ENCODE peak calls at places on chromosomes 3 and 15, in nine cellular contexts. Y, C, Q, H, R, J, V, X and L are unnamed samples.

GRCh38 chr3:133514418-133514817 is 59.1 kb upstream of the CDV3 start:
- DNase-seq in H (no peak), Y (no peak), X (no peak), R (no peak), J (no peak), V (no peak), C (no peak), Q (no peak), L (no peak)

GRCh38 chr3:126873416-126873815 is 109.5 kb upstream of the PLXNA1 start:
- DNase-seq in X (no peak), J (no peak), V (no peak), H (no peak), C (no peak), R (no peak), Q (no peak), Y (no peak), L (no peak)

GRCh38 chr15:80957976-80958375 is 31.6 kb downstream of the MESD start:
- DNase-seq in J (no peak), V (no peak), H (no peak), Q (no peak), X (no peak), Y (no peak), C (no peak), R (no peak), L (no peak)

GRCh38 chr3:173690542-173690941 is 293.0 kb downstream of the NLGN1 start:
- DNase-seq in C (no peak), R (no peak), H (no peak), Q (no peak), X (peak), V (no peak), Y (peak), J (no peak), L (peak)

GRCh38 chr3:901953-902778 is 190.7 kb upstream of the CNTN6 start:
- DNase-seq in Q (no peak), Y (no peak), J (peak), X (peak), C (no peak), V (no peak), R (peak), H (no peak), L (no peak)

GRCh38 chr3:12195231-12195630 is 36.5 kb upstream of the TIMP4 start:
- DNase-seq in V (no peak), H (no peak), C (no peak), Y (no peak), J (no peak), X (peak), Q (no peak), R (no peak), L (no peak)

GRCh38 chr3:16059081-16059537 is 115.4 kb upstream of the GALNT15 start:
- DNase-seq in Y (no peak), R (no peak), C (no peak), H (no peak), Q (no peak), X (peak), J (no peak), V (no peak), L (no peak)

GRCh38 chr3:127655641-127656040 is 17.1 kb upstream of the ABTB1 start:
- DNase-seq in Q (no peak), H (no peak), J (no peak), Y (no peak), C (peak), X (peak), R (no peak), V (no peak), L (peak)

GRCh38 chr15:68258684-68259083 is 18.9 kb upstream of the FEM1B start:
- DNase-seq in J (peak), Y (no peak), Q (no peak), H (peak), X (peak), V (no peak), C (no peak), R (no peak), L (no peak)

GRCh38 chr3:166195808-166196207 is 358.6 kb upstream of the BCHE start:
- DNase-seq in J (no peak), X (no peak), Y (no peak), R (no peak), V (no peak), C (no peak), Q (no peak), H (no peak), L (no peak)

GRCh38 chr3:14620512-14620911 is 31.1 kb upstream of the CCDC174 start:
- DNase-seq in V (no peak), Q (no peak), X (no peak), H (no peak), Y (no peak), C (no peak), R (no peak), J (no peak), L (no peak)

GRCh38 chr15:40902605-40903561 is 8.6 kb downstream of the VPS18 start:
- DNase-seq in H (no peak), Q (no peak), J (peak), Y (no peak), X (peak), R (no peak), V (no peak), C (no peak), L (no peak)

GRCh38 chr3:42547401-42547945 is 34.3 kb downstream of the SEC22C start:
- DNase-seq in J (peak), R (peak), H (peak), V (peak), C (peak), Q (peak), X (peak), Y (peak), L (peak)

GRCh38 chr3:42545284-42545900 is 36.4 kb downstream of the SEC22C start:
- DNase-seq in X (no peak), J (no peak), Q (no peak), Y (no peak), C (no peak), V (no peak), R (no peak), H (no peak), L (no peak)

GRCh38 chr3:42546691-42547213 is 35.0 kb downstream of the SEC22C start:
- DNase-seq in H (no peak), C (no peak), J (no peak), Q (no peak), Y (no peak), V (no peak), R (no peak), X (no peak), L (no peak)

GRCh38 chr3:42541079-42541478 is 38.6 kb downstream of the VIPR1 start:
- DNase-seq in V (no peak), H (no peak), C (no peak), Q (no peak), Y (no peak), X (no peak), J (no peak), R (no peak), L (no peak)

GRCh38 chr3:42544492-42545283 is 37.1 kb downstream of the SEC22C start:
- DNase-seq in H (no peak), J (no peak), R (no peak), V (no peak), Q (no peak), C (peak), X (peak), Y (peak), L (no peak)
- TF ChIP-seq CTCF in H (no peak), J (no peak), R (no peak), V (no peak), Q (no peak), C (no peak), X (peak), Y (no peak), L (peak)

DNA sequence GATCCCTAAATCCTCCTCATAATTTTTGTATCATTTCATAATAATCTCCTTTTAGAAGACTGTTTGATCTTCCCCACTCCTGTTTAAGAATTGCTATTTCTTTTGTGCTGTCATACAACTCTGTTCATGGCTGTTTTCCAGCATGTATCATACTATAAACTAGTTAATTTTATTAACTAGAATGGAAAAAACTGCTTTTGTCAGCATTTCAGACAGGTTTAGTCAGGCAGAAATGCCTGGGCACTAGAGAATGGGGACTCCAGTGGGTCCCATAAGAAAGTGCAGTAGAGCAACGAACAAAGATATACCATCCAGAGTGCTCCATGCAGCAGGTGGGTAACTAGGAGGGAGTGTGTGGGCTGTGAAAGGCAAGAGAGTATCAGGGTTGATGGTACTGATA is 523.9 kb downstream of the PLOD2 start:
- DNase-seq in Q (no peak), J (no peak), X (no peak), H (no peak), C (no peak), V (no peak), R (no peak), Y (no peak), L (no peak)
- TF ChIP-seq CTCF in Q (no peak), J (no peak), X (no peak), H (no peak), C (no peak), V (no peak), R (no peak), Y (no peak), L (no peak)

GRCh38 chr3:56260262-56260661 is 208.0 kb downstream of the ERC2 start:
- DNase-seq in R (no peak), Y (no peak), J (no peak), V (no peak), H (no peak), X (no peak), Q (no peak), C (no peak), L (no peak)
- TF ChIP-seq CTCF in R (no peak), Y (no peak), J (no peak), V (no peak), H (no peak), X (no peak), Q (no peak), C (no peak), L (no peak)

GRCh38 chr15:89492934-89493631 is 3.3 kb downstream of the RHCG start:
- DNase-seq in X (no peak), Y (no peak), R (no peak), J (no peak), H (no peak), C (no peak), Q (peak), V (no peak), L (no peak)

GRCh38 chr15:89490081-89490480 is 6.3 kb downstream of the RHCG start:
- DNase-seq in V (no peak), R (no peak), X (no peak), H (no peak), J (no peak), Q (no peak), C (no peak), Y (no peak), L (no peak)

GRCh38 chr15:89494006-89494405 is 2.4 kb downstream of the RHCG start:
- DNase-seq in Q (peak), R (no peak), H (no peak), Y (no peak), J (no peak), C (no peak), X (no peak), V (no peak), L (no peak)

GRCh38 chr15:89490550-89491315 is 5.7 kb downstream of the RHCG start:
- DNase-seq in J (no peak), C (no peak), R (no peak), Y (no peak), H (no peak), V (no peak), Q (peak), X (no peak), L (no peak)

GRCh38 chr15:89492111-89492641 is 4.2 kb downstream of the RHCG start:
- DNase-seq in C (no peak), Y (peak), Q (no peak), V (peak), X (no peak), R (no peak), H (no peak), J (peak), L (no peak)
- TF ChIP-seq CTCF in C (peak), Y (peak), Q (no peak), V (peak), X (peak), R (peak), H (no peak), J (peak), L (peak)

GRCh38 chr3:81419196-81419595 is 342.2 kb downstream of the GBE1 start:
- DNase-seq in H (no peak), R (no peak), J (peak), X (peak), Y (no peak), V (no peak), C (peak), Q (no peak), L (no peak)
- TF ChIP-seq CTCF in H (no peak), R (no peak), J (no peak), X (peak), Y (no peak), V (peak), C (peak), Q (no peak), L (no peak)

GRCh38 chr3:50235716-50236483 is at the start of gene GNAI2:
- DNase-seq in H (peak), V (peak), X (peak), Q (peak), R (peak), C (peak), Y (peak), J (peak), L (peak)
- TF ChIP-seq CTCF in H (no peak), V (no peak), X (no peak), Q (no peak), R (no peak), C (no peak), Y (no peak), J (no peak), L (no peak)